ENCODE peak calls at places on chromosomes 11 and 22, in nine cellular contexts. F, P, R, T, S, Z, N, U and L are unnamed samples.

GRCh38 chr11:45456686-45457085 is 170.5 kb upstream of the SYT13 start:
- DNase-seq in F (no peak), P (no peak), R (no peak), T (no peak), S (no peak), Z (no peak), N (no peak), U (no peak), L (no peak)

GRCh38 chr22:49783926-49784629 is 43.6 kb downstream of the BRD1 start:
- DNase-seq in F (no peak), P (no peak), R (no peak), T (no peak), S (no peak), Z (no peak), N (no peak), U (no peak), L (no peak)

GRCh38 chr11:12019867-12020416 is 11.5 kb upstream of the DKK3 start:
- DNase-seq in F (no peak), P (no peak), R (no peak), T (no peak), S (no peak), Z (no peak), N (no peak), U (no peak), L (no peak)

GRCh38 chr11:2886191-2886894 is 768 bp upstream of the CDKN1C start:
- DNase-seq in F (no peak), P (no peak), R (no peak), T (no peak), S (no peak), Z (no peak), N (no peak), U (no peak), L (no peak)

GRCh38 chr22:24841261-24841660 is 35.2 kb downstream of the SGSM1 start:
- DNase-seq in F (no peak), P (no peak), R (no peak), T (no peak), S (no peak), Z (no peak), N (no peak), U (peak), L (no peak)

GRCh38 chr22:37279469-37279868 is 2.8 kb upstream of the CYTH4 start:
- DNase-seq in F (no peak), P (no peak), R (no peak), T (no peak), S (no peak), Z (no peak), N (no peak), U (no peak), L (no peak)

GRCh38 chr22:39016592-39016991 is 2.5 kb downstream of the APOBEC3C start:
- DNase-seq in F (no peak), P (no peak), R (no peak), T (no peak), S (no peak), Z (no peak), N (no peak), U (no peak), L (no peak)

GRCh38 chr11:110028904-110029303 is 64.3 kb upstream of the ZC3H12C start:
- DNase-seq in F (no peak), P (no peak), R (no peak), T (no peak), S (no peak), Z (no peak), N (no peak), U (no peak), L (no peak)

GRCh38 chr22:19517919-19518567 is 6.2 kb downstream of the CLDN5 start:
- DNase-seq in F (no peak), P (no peak), R (no peak), T (no peak), S (no peak), Z (no peak), N (no peak), U (no peak), L (no peak)

GRCh38 chr22:46604306-46604690 is 15.9 kb upstream of the GRAMD4 start:
- DNase-seq in F (no peak), P (no peak), R (no peak), T (no peak), S (peak), Z (no peak), N (no peak), U (no peak), L (no peak)

GRCh38 chr11:94183886-94184264 is 55.2 kb downstream of the PANX1 start:
- DNase-seq in F (peak), P (no peak), R (peak), T (no peak), S (peak), Z (no peak), N (peak), U (peak), L (peak)

GRCh38 chr11:2812371-2812991 is 73.1 kb downstream of the CDKN1C start:
- DNase-seq in F (no peak), P (no peak), R (no peak), T (no peak), S (no peak), Z (no peak), N (no peak), U (no peak), L (no peak)

GRCh38 chr11:100863080-100863581 is 176.0 kb downstream of the ARHGAP42 start:
- DNase-seq in F (no peak), P (peak), R (peak), T (no peak), S (peak), Z (peak), N (no peak), U (no peak), L (no peak)

GRCh38 chr11:64888761-64889511 is 10.5 kb upstream of the EHD1 start:
- DNase-seq in F (no peak), P (no peak), R (no peak), T (no peak), S (no peak), Z (no peak), N (no peak), U (peak), L (peak)

GRCh38 chr11:125494033-125494364 is 2.1 kb downstream of the FEZ1 start:
- DNase-seq in F (no peak), P (no peak), R (no peak), T (no peak), S (no peak), Z (no peak), N (no peak), U (no peak), L (no peak)

GRCh38 chr22:35697142-35697541 is 20.5 kb upstream of the APOL5 start:
- DNase-seq in F (no peak), P (no peak), R (no peak), T (no peak), S (no peak), Z (no peak), N (no peak), U (no peak), L (no peak)

GRCh38 chr22:42637555-42637954 is 2.8 kb downstream of the ATP5MGL start:
- DNase-seq in F (no peak), P (no peak), R (no peak), T (no peak), S (no peak), Z (no peak), N (no peak), U (no peak), L (no peak)

GRCh38 chr11:3929689-3930088 is 74.2 kb downstream of the STIM1 start:
- DNase-seq in F (no peak), P (no peak), R (no peak), T (no peak), S (no peak), Z (no peak), N (no peak), U (no peak), L (no peak)

GRCh38 chr11:116731821-116732739 is 40.7 kb downstream of the BUD13 start:
- DNase-seq in F (no peak), P (no peak), R (no peak), T (no peak), S (no peak), Z (no peak), N (no peak), U (no peak), L (no peak)

GRCh38 chr11:120172921-120173705 is 35.2 kb upstream of the TRIM29 start:
- DNase-seq in F (no peak), P (no peak), R (no peak), T (no peak), S (no peak), Z (no peak), N (no peak), U (no peak), L (no peak)

GRCh38 chr11:106271686-106272085 is 194.2 kb downstream of the AASDHPPT start:
- DNase-seq in F (no peak), P (no peak), R (no peak), T (no peak), S (peak), Z (no peak), N (no peak), U (no peak), L (no peak)

GRCh38 chr11:114197799-114198500 is 98.2 kb upstream of the NNMT start:
- DNase-seq in F (no peak), P (no peak), R (peak), T (no peak), S (peak), Z (peak), N (peak), U (no peak), L (no peak)

GRCh38 chr11:102802341-102802740 is 4.4 kb upstream of the MMP1 start:
- DNase-seq in F (no peak), P (peak), R (peak), T (no peak), S (peak), Z (peak), N (no peak), U (no peak), L (no peak)